ENCODE peak calls at places on chromosomes 6 and 20, in seven cellular contexts. One of them, this sample, is unnamed.

GRCh38 chr6:44464527-44465310 is 77.2 kb downstream of the CDC5L start:
- DNase-seq in AG09319: peak; percentile 15
- DNase-seq in NCI-H1694 treated with DMSO at 0.1 percent for 48 hours: no peak
- DNase-seq in stimulated activated CD8-positive, alpha-beta memory T cell treated with anti-CD3 and anti-CD28 coated beads, Interleukin-15, amount 100 ng/mL, for 4 hours: no peak
- DNase-seq in endothelial cell: no peak
- DNase-seq in BJ: no peak
- DNase-seq in HFF-Myc: no peak
- DNase-seq in this sample: no peak

GRCh38 chr20:36162272-36162966 is 7.9 kb downstream of the EPB41L1 start:
- DNase-seq in AG09319: no peak
- DNase-seq in NCI-H1694 treated with DMSO at 0.1 percent for 48 hours: no peak
- DNase-seq in stimulated activated CD8-positive, alpha-beta memory T cell treated with anti-CD3 and anti-CD28 coated beads, Interleukin-15, amount 100 ng/mL, for 4 hours: no peak
- DNase-seq in endothelial cell: no peak
- DNase-seq in BJ: no peak
- DNase-seq in HFF-Myc: no peak
- DNase-seq in this sample: no peak

GRCh38 chr20:45402946-45403345 is 5.1 kb upstream of the DBNDD2 start:
- DNase-seq in AG09319: no peak
- DNase-seq in NCI-H1694 treated with DMSO at 0.1 percent for 48 hours: no peak
- DNase-seq in stimulated activated CD8-positive, alpha-beta memory T cell treated with anti-CD3 and anti-CD28 coated beads, Interleukin-15, amount 100 ng/mL, for 4 hours: no peak
- DNase-seq in endothelial cell: no peak
- DNase-seq in BJ: no peak
- DNase-seq in HFF-Myc: no peak
- DNase-seq in this sample: no peak

GRCh38 chr20:58690351-58690750 is 2.2 kb upstream of the NPEPL1 start:
- DNase-seq in AG09319: no peak
- DNase-seq in NCI-H1694 treated with DMSO at 0.1 percent for 48 hours: no peak
- DNase-seq in stimulated activated CD8-positive, alpha-beta memory T cell treated with anti-CD3 and anti-CD28 coated beads, Interleukin-15, amount 100 ng/mL, for 4 hours: no peak
- DNase-seq in endothelial cell: no peak
- DNase-seq in BJ: no peak
- DNase-seq in HFF-Myc: no peak
- DNase-seq in this sample: no peak

GRCh38 chr6:36998723-36999466 is 6.6 kb upstream of the FGD2 start:
- DNase-seq in AG09319: no peak
- DNase-seq in NCI-H1694 treated with DMSO at 0.1 percent for 48 hours: peak; percentile 54
- DNase-seq in stimulated activated CD8-positive, alpha-beta memory T cell treated with anti-CD3 and anti-CD28 coated beads, Interleukin-15, amount 100 ng/mL, for 4 hours: no peak
- DNase-seq in endothelial cell: no peak
- DNase-seq in BJ: no peak
- DNase-seq in HFF-Myc: no peak
- DNase-seq in this sample: no peak

GRCh38 chr6:2846873-2847224 is 5.2 kb upstream of the SERPINB1 start:
- DNase-seq in AG09319: no peak
- DNase-seq in NCI-H1694 treated with DMSO at 0.1 percent for 48 hours: no peak
- DNase-seq in stimulated activated CD8-positive, alpha-beta memory T cell treated with anti-CD3 and anti-CD28 coated beads, Interleukin-15, amount 100 ng/mL, for 4 hours: no peak
- DNase-seq in endothelial cell: no peak
- DNase-seq in BJ: no peak
- DNase-seq in HFF-Myc: no peak
- DNase-seq in this sample: no peak

GRCh38 chr6:21907291-21907690 is 313.7 kb downstream of the SOX4 start:
- DNase-seq in AG09319: no peak
- DNase-seq in NCI-H1694 treated with DMSO at 0.1 percent for 48 hours: no peak
- DNase-seq in stimulated activated CD8-positive, alpha-beta memory T cell treated with anti-CD3 and anti-CD28 coated beads, Interleukin-15, amount 100 ng/mL, for 4 hours: no peak
- DNase-seq in endothelial cell: no peak
- DNase-seq in BJ: no peak
- DNase-seq in HFF-Myc: no peak
- DNase-seq in this sample: no peak

GRCh38 chr20:58701431-58702160 is 9.0 kb downstream of the NPEPL1 start:
- DNase-seq in AG09319: no peak
- DNase-seq in NCI-H1694 treated with DMSO at 0.1 percent for 48 hours: no peak
- DNase-seq in stimulated activated CD8-positive, alpha-beta memory T cell treated with anti-CD3 and anti-CD28 coated beads, Interleukin-15, amount 100 ng/mL, for 4 hours: no peak
- DNase-seq in endothelial cell: no peak
- DNase-seq in BJ: no peak
- DNase-seq in HFF-Myc: no peak
- DNase-seq in this sample: no peak

GRCh38 chr6:139577991-139578604 is 203.7 kb upstream of the CITED2 start:
- DNase-seq in AG09319: peak; percentile 74
- DNase-seq in NCI-H1694 treated with DMSO at 0.1 percent for 48 hours: no peak
- DNase-seq in stimulated activated CD8-positive, alpha-beta memory T cell treated with anti-CD3 and anti-CD28 coated beads, Interleukin-15, amount 100 ng/mL, for 4 hours: no peak
- DNase-seq in endothelial cell: no peak
- DNase-seq in BJ: peak; percentile 84
- DNase-seq in HFF-Myc: peak; percentile 76
- DNase-seq in this sample: no peak

GRCh38 chr6:146950351-146950835 is 253.8 kb upstream of the STXBP5 start:
- DNase-seq in AG09319: no peak
- DNase-seq in NCI-H1694 treated with DMSO at 0.1 percent for 48 hours: no peak
- DNase-seq in stimulated activated CD8-positive, alpha-beta memory T cell treated with anti-CD3 and anti-CD28 coated beads, Interleukin-15, amount 100 ng/mL, for 4 hours: no peak
- DNase-seq in endothelial cell: peak; percentile 11
- DNase-seq in BJ: no peak
- DNase-seq in HFF-Myc: no peak
- DNase-seq in this sample: no peak

GRCh38 chr6:20906938-20907337 is 372.7 kb downstream of the CDKAL1 start:
- DNase-seq in AG09319: peak; percentile 61
- DNase-seq in NCI-H1694 treated with DMSO at 0.1 percent for 48 hours: no peak
- DNase-seq in stimulated activated CD8-positive, alpha-beta memory T cell treated with anti-CD3 and anti-CD28 coated beads, Interleukin-15, amount 100 ng/mL, for 4 hours: no peak
- DNase-seq in endothelial cell: no peak
- DNase-seq in BJ: no peak
- DNase-seq in HFF-Myc: no peak
- DNase-seq in this sample: no peak

GRCh38 chr6:81767163-81768000 is 14.9 kb upstream of the TENT5A start:
- DNase-seq in AG09319: no peak
- DNase-seq in NCI-H1694 treated with DMSO at 0.1 percent for 48 hours: no peak
- DNase-seq in stimulated activated CD8-positive, alpha-beta memory T cell treated with anti-CD3 and anti-CD28 coated beads, Interleukin-15, amount 100 ng/mL, for 4 hours: no peak
- DNase-seq in endothelial cell: no peak
- DNase-seq in BJ: peak; percentile 93
- DNase-seq in HFF-Myc: no peak
- DNase-seq in this sample: no peak

GRCh38 chr6:76940186-76940585 is 523.1 kb downstream of the HTR1B start:
- DNase-seq in AG09319: no peak
- DNase-seq in NCI-H1694 treated with DMSO at 0.1 percent for 48 hours: no peak
- DNase-seq in stimulated activated CD8-positive, alpha-beta memory T cell treated with anti-CD3 and anti-CD28 coated beads, Interleukin-15, amount 100 ng/mL, for 4 hours: no peak
- DNase-seq in endothelial cell: no peak
- DNase-seq in BJ: no peak
- DNase-seq in HFF-Myc: no peak
- DNase-seq in this sample: no peak

GRCh38 chr20:62239278-62239879 is 1.1 kb downstream of the OSBPL2 start:
- DNase-seq in AG09319: no peak
- DNase-seq in NCI-H1694 treated with DMSO at 0.1 percent for 48 hours: no peak
- DNase-seq in stimulated activated CD8-positive, alpha-beta memory T cell treated with anti-CD3 and anti-CD28 coated beads, Interleukin-15, amount 100 ng/mL, for 4 hours: no peak
- DNase-seq in endothelial cell: no peak
- DNase-seq in BJ: no peak
- DNase-seq in HFF-Myc: no peak
- DNase-seq in this sample: no peak

GRCh38 chr6:13302751-13303667 is 25.3 kb downstream of the TBC1D7 start:
- DNase-seq in AG09319: peak; percentile 90
- DNase-seq in NCI-H1694 treated with DMSO at 0.1 percent for 48 hours: peak; percentile 18
- DNase-seq in stimulated activated CD8-positive, alpha-beta memory T cell treated with anti-CD3 and anti-CD28 coated beads, Interleukin-15, amount 100 ng/mL, for 4 hours: peak; percentile 5
- DNase-seq in endothelial cell: no peak
- DNase-seq in BJ: peak; percentile 98
- DNase-seq in HFF-Myc: peak; percentile 92
- DNase-seq in this sample: no peak

GRCh38 chr6:81166770-81167169 is 585.7 kb downstream of the TENT5A start:
- DNase-seq in AG09319: no peak
- DNase-seq in NCI-H1694 treated with DMSO at 0.1 percent for 48 hours: no peak
- DNase-seq in stimulated activated CD8-positive, alpha-beta memory T cell treated with anti-CD3 and anti-CD28 coated beads, Interleukin-15, amount 100 ng/mL, for 4 hours: no peak
- DNase-seq in endothelial cell: no peak
- DNase-seq in BJ: no peak
- DNase-seq in HFF-Myc: peak; percentile 15
- DNase-seq in this sample: no peak

GRCh38 chr6:85047818-85048217 is 283.4 kb upstream of the TBX18 start:
- DNase-seq in AG09319: no peak
- DNase-seq in NCI-H1694 treated with DMSO at 0.1 percent for 48 hours: no peak
- DNase-seq in stimulated activated CD8-positive, alpha-beta memory T cell treated with anti-CD3 and anti-CD28 coated beads, Interleukin-15, amount 100 ng/mL, for 4 hours: no peak
- DNase-seq in endothelial cell: no peak
- DNase-seq in BJ: no peak
- DNase-seq in HFF-Myc: no peak
- DNase-seq in this sample: no peak

GRCh38 chr6:72966628-72967280 is 258.5 kb downstream of the KHDC1L start:
- DNase-seq in AG09319: no peak
- DNase-seq in NCI-H1694 treated with DMSO at 0.1 percent for 48 hours: no peak
- DNase-seq in stimulated activated CD8-positive, alpha-beta memory T cell treated with anti-CD3 and anti-CD28 coated beads, Interleukin-15, amount 100 ng/mL, for 4 hours: no peak
- DNase-seq in endothelial cell: no peak
- DNase-seq in BJ: no peak
- DNase-seq in HFF-Myc: peak; percentile 63
- DNase-seq in this sample: no peak

GRCh38 chr6:165308926-165309731 is at the start of gene C6orf118:
- DNase-seq in AG09319: no peak
- DNase-seq in NCI-H1694 treated with DMSO at 0.1 percent for 48 hours: no peak
- DNase-seq in stimulated activated CD8-positive, alpha-beta memory T cell treated with anti-CD3 and anti-CD28 coated beads, Interleukin-15, amount 100 ng/mL, for 4 hours: no peak
- DNase-seq in endothelial cell: peak; percentile 84
- DNase-seq in BJ: no peak
- DNase-seq in HFF-Myc: no peak
- DNase-seq in this sample: no peak

GRCh38 chr20:32327087-32327681 is 30.9 kb upstream of the ASXL1 start:
- DNase-seq in AG09319: no peak
- DNase-seq in NCI-H1694 treated with DMSO at 0.1 percent for 48 hours: no peak
- DNase-seq in stimulated activated CD8-positive, alpha-beta memory T cell treated with anti-CD3 and anti-CD28 coated beads, Interleukin-15, amount 100 ng/mL, for 4 hours: no peak
- DNase-seq in endothelial cell: no peak
- DNase-seq in BJ: no peak
- DNase-seq in HFF-Myc: no peak
- DNase-seq in this sample: no peak

GRCh38 chr6:12543953-12544352 is 172.6 kb upstream of the PHACTR1 start:
- DNase-seq in AG09319: no peak
- DNase-seq in NCI-H1694 treated with DMSO at 0.1 percent for 48 hours: no peak
- DNase-seq in stimulated activated CD8-positive, alpha-beta memory T cell treated with anti-CD3 and anti-CD28 coated beads, Interleukin-15, amount 100 ng/mL, for 4 hours: no peak
- DNase-seq in endothelial cell: no peak
- DNase-seq in BJ: no peak
- DNase-seq in HFF-Myc: no peak
- DNase-seq in this sample: no peak

GRCh38 chr6:55696501-55696900 is 117.5 kb upstream of the HMGCLL1 start:
- DNase-seq in AG09319: no peak
- DNase-seq in NCI-H1694 treated with DMSO at 0.1 percent for 48 hours: no peak
- DNase-seq in stimulated activated CD8-positive, alpha-beta memory T cell treated with anti-CD3 and anti-CD28 coated beads, Interleukin-15, amount 100 ng/mL, for 4 hours: no peak
- DNase-seq in endothelial cell: no peak
- DNase-seq in BJ: no peak
- DNase-seq in HFF-Myc: no peak
- DNase-seq in this sample: no peak

GRCh38 chr6:107334026-107334425 is 125.3 kb downstream of the PDSS2 start:
- DNase-seq in AG09319: no peak
- DNase-seq in NCI-H1694 treated with DMSO at 0.1 percent for 48 hours: no peak
- DNase-seq in stimulated activated CD8-positive, alpha-beta memory T cell treated with anti-CD3 and anti-CD28 coated beads, Interleukin-15, amount 100 ng/mL, for 4 hours: no peak
- DNase-seq in endothelial cell: no peak
- DNase-seq in BJ: no peak
- DNase-seq in HFF-Myc: no peak
- DNase-seq in this sample: no peak

GRCh38 chr20:41150664-41151063 is 13.3 kb downstream of the PLCG1 start:
- DNase-seq in AG09319: no peak
- DNase-seq in NCI-H1694 treated with DMSO at 0.1 percent for 48 hours: no peak
- DNase-seq in stimulated activated CD8-positive, alpha-beta memory T cell treated with anti-CD3 and anti-CD28 coated beads, Interleukin-15, amount 100 ng/mL, for 4 hours: no peak
- DNase-seq in endothelial cell: peak; percentile 61
- DNase-seq in BJ: no peak
- DNase-seq in HFF-Myc: no peak
- DNase-seq in this sample: no peak

GRCh38 chr20:51860015-51860882 is 57.9 kb upstream of the SALL4 start:
- DNase-seq in AG09319: no peak
- DNase-seq in NCI-H1694 treated with DMSO at 0.1 percent for 48 hours: no peak
- DNase-seq in stimulated activated CD8-positive, alpha-beta memory T cell treated with anti-CD3 and anti-CD28 coated beads, Interleukin-15, amount 100 ng/mL, for 4 hours: no peak
- DNase-seq in endothelial cell: no peak
- DNase-seq in BJ: peak; percentile 75
- DNase-seq in HFF-Myc: peak; percentile 22
- DNase-seq in this sample: no peak

GRCh38 chr6:150209415-150209814 is 66.6 kb downstream of the PPP1R14C start:
- DNase-seq in AG09319: no peak
- DNase-seq in NCI-H1694 treated with DMSO at 0.1 percent for 48 hours: no peak
- DNase-seq in stimulated activated CD8-positive, alpha-beta memory T cell treated with anti-CD3 and anti-CD28 coated beads, Interleukin-15, amount 100 ng/mL, for 4 hours: no peak
- DNase-seq in endothelial cell: no peak
- DNase-seq in BJ: no peak
- DNase-seq in HFF-Myc: no peak
- DNase-seq in this sample: no peak

GRCh38 chr6:4396032-4396431 is 260.7 kb upstream of the ECI2 start:
- DNase-seq in AG09319: no peak
- DNase-seq in NCI-H1694 treated with DMSO at 0.1 percent for 48 hours: no peak
- DNase-seq in stimulated activated CD8-positive, alpha-beta memory T cell treated with anti-CD3 and anti-CD28 coated beads, Interleukin-15, amount 100 ng/mL, for 4 hours: no peak
- DNase-seq in endothelial cell: no peak
- DNase-seq in BJ: no peak
- DNase-seq in HFF-Myc: no peak
- DNase-seq in this sample: no peak

GRCh38 chr6:77397561-77397960 is 65.7 kb downstream of the HTR1B start:
- DNase-seq in AG09319: no peak
- DNase-seq in NCI-H1694 treated with DMSO at 0.1 percent for 48 hours: no peak
- DNase-seq in stimulated activated CD8-positive, alpha-beta memory T cell treated with anti-CD3 and anti-CD28 coated beads, Interleukin-15, amount 100 ng/mL, for 4 hours: no peak
- DNase-seq in endothelial cell: no peak
- DNase-seq in BJ: no peak
- DNase-seq in HFF-Myc: no peak
- DNase-seq in this sample: no peak

GRCh38 chr6:62283828-62284411 is 2.1 kb downstream of the KHDRBS2 start:
- DNase-seq in AG09319: no peak
- DNase-seq in NCI-H1694 treated with DMSO at 0.1 percent for 48 hours: no peak
- DNase-seq in stimulated activated CD8-positive, alpha-beta memory T cell treated with anti-CD3 and anti-CD28 coated beads, Interleukin-15, amount 100 ng/mL, for 4 hours: no peak
- DNase-seq in endothelial cell: peak; percentile 36
- DNase-seq in BJ: no peak
- DNase-seq in HFF-Myc: peak; percentile 0
- DNase-seq in this sample: no peak

GRCh38 chr6:2959909-2960719 is 11.3 kb downstream of the SERPINB6 start:
- DNase-seq in AG09319: no peak
- DNase-seq in NCI-H1694 treated with DMSO at 0.1 percent for 48 hours: no peak
- DNase-seq in stimulated activated CD8-positive, alpha-beta memory T cell treated with anti-CD3 and anti-CD28 coated beads, Interleukin-15, amount 100 ng/mL, for 4 hours: no peak
- DNase-seq in endothelial cell: no peak
- DNase-seq in BJ: peak; percentile 49
- DNase-seq in HFF-Myc: no peak
- DNase-seq in this sample: no peak

GRCh38 chr6:166530211-166531045 is 56.0 kb downstream of the RAMACL start:
- DNase-seq in AG09319: no peak
- DNase-seq in NCI-H1694 treated with DMSO at 0.1 percent for 48 hours: no peak
- DNase-seq in stimulated activated CD8-positive, alpha-beta memory T cell treated with anti-CD3 and anti-CD28 coated beads, Interleukin-15, amount 100 ng/mL, for 4 hours: no peak
- DNase-seq in endothelial cell: no peak
- DNase-seq in BJ: no peak
- DNase-seq in HFF-Myc: no peak
- DNase-seq in this sample: no peak

GRCh38 chr6:36427781-36428345 is 14.8 kb downstream of the PXT1 start:
- DNase-seq in AG09319: no peak
- DNase-seq in NCI-H1694 treated with DMSO at 0.1 percent for 48 hours: no peak
- DNase-seq in stimulated activated CD8-positive, alpha-beta memory T cell treated with anti-CD3 and anti-CD28 coated beads, Interleukin-15, amount 100 ng/mL, for 4 hours: no peak
- DNase-seq in endothelial cell: no peak
- DNase-seq in BJ: no peak
- DNase-seq in HFF-Myc: no peak
- DNase-seq in this sample: no peak

GRCh38 chr20:57991211-57991841 is 237.1 kb downstream of the ANKRD60 start:
- DNase-seq in AG09319: peak; percentile 63
- DNase-seq in NCI-H1694 treated with DMSO at 0.1 percent for 48 hours: no peak
- DNase-seq in stimulated activated CD8-positive, alpha-beta memory T cell treated with anti-CD3 and anti-CD28 coated beads, Interleukin-15, amount 100 ng/mL, for 4 hours: no peak
- DNase-seq in endothelial cell: no peak
- DNase-seq in BJ: peak; percentile 86
- DNase-seq in HFF-Myc: peak; percentile 85
- DNase-seq in this sample: no peak

This sample was measured in T-helper 2 cell.